ENCODE peak calls at places on chromosomes 5 and 9, in five cellular contexts. E is HCT116, M is K562, T is WTC11, F is H1. N is an unnamed sample.
A peak's percentile ranks its signal among the peaks of the same experiment; 100 is the strongest.

GRCh38 chr5:146965781-146966659 is 87.5 kb upstream of the PPP2R2B start:
- DNase-seq in E (peak; percentile 74), M (peak; percentile 63), T (peak; percentile 54), F (peak; percentile 75), N (peak; percentile 68)

GRCh38 chr5:154370119-154370518 is 75.7 kb upstream of the SAP30L start:
- DNase-seq in E (no peak), M (no peak), T (no peak), F (no peak), N (no peak)

GRCh38 chr5:146369691-146370090 is 31.1 kb downstream of the POU4F3 start:
- DNase-seq in E (no peak), M (no peak), T (no peak), F (no peak), N (no peak)

GRCh38 chr9:77177894-77178794 is 810 bp downstream of the VPS13A start:
- DNase-seq in E (no peak), M (peak; percentile 23), T (peak; percentile 38), F (peak; percentile 69), N (peak; percentile 69)

GRCh38 chr9:134230092-134230941 is 66.0 kb upstream of the RNU6ATAC start:
- DNase-seq in E (no peak), M (no peak), T (no peak), F (no peak), N (no peak)

GRCh38 chr9:71931166-71931565 is 19.7 kb downstream of the C9orf85 start:
- DNase-seq in E (no peak), M (no peak), T (no peak), F (no peak), N (no peak)

GRCh38 chr9:133894377-133895321 is 97.5 kb downstream of the VAV2 start:
- DNase-seq in E (no peak), M (no peak), T (no peak), F (peak; percentile 39), N (no peak)

GRCh38 chr5:176543428-176544182 is 5.5 kb upstream of the CDHR2 start:
- DNase-seq in E (no peak), M (peak; percentile 77), T (peak; percentile 76), F (peak; percentile 85), N (peak; percentile 85)

GRCh38 chr9:94126844-94127243 is 42.6 kb downstream of the PTPDC1 start:
- DNase-seq in E (no peak), M (no peak), T (no peak), F (no peak), N (no peak)

GRCh38 chr9:32431940-32432555 is 47.6 kb downstream of the ACO1 start:
- DNase-seq in E (peak; percentile 13), M (peak; percentile 40), T (peak; percentile 51), F (peak; percentile 52), N (peak; percentile 67)

GRCh38 chr5:132001647-132002561 is 9.6 kb downstream of the ACSL6 start:
- DNase-seq in E (peak; percentile 47), M (no peak), T (no peak), F (no peak), N (peak; percentile 31)

GRCh38 chr9:72204062-72204461 is 54.8 kb downstream of the GDA start:
- DNase-seq in E (no peak), M (no peak), T (no peak), F (no peak), N (no peak)

GRCh38 chr9:2018764-2019548 is 3.8 kb downstream of the SMARCA2 start:
- DNase-seq in E (no peak), M (no peak), T (no peak), F (no peak), N (no peak)

GRCh38 chr9:127448112-127448805 is 2.9 kb downstream of the RPL12 start:
- DNase-seq in E (no peak), M (no peak), T (no peak), F (no peak), N (peak; percentile 17)

GRCh38 chr9:127451681-127452480 is 571 bp downstream of the LRSAM1 start:
- DNase-seq in E (no peak), M (peak; percentile 82), T (peak; percentile 41), F (peak; percentile 75), N (peak; percentile 61)

GRCh38 chr9:127449332-127449966 is 1.8 kb downstream of the RPL12 start:
- DNase-seq in E (no peak), M (no peak), T (no peak), F (no peak), N (peak; percentile 16)

GRCh38 chr9:127450831-127451680 is at the start of the genes LRSAM1 and RPL12:
- DNase-seq in E (peak; percentile 88), M (peak; percentile 85), T (peak; percentile 98), F (peak; percentile 100), N (peak; percentile 93)

GRCh38 chr9:127450170-127450830 is 906 bp downstream of the RPL12 start:
- DNase-seq in E (no peak), M (no peak), T (no peak), F (no peak), N (peak; percentile 35)
- TF ChIP-seq MAX in E (no peak), M (no peak), T (no peak), F (no peak), N (no peak)

GRCh38 chr9:69945671-69946141 is 97.9 kb upstream of the MAMDC2 start:
- DNase-seq in E (no peak), M (no peak), T (no peak), F (no peak), N (peak; percentile 4)

GRCh38 chr9:69951411-69951810 is 92.2 kb upstream of the MAMDC2 start:
- DNase-seq in E (no peak), M (no peak), T (no peak), F (no peak), N (peak; percentile 7)

GRCh38 chr9:69946800-69947437 is 96.7 kb upstream of the MAMDC2 start:
- DNase-seq in E (peak; percentile 80), M (peak; percentile 7), T (no peak), F (no peak), N (peak; percentile 49)

DNA sequence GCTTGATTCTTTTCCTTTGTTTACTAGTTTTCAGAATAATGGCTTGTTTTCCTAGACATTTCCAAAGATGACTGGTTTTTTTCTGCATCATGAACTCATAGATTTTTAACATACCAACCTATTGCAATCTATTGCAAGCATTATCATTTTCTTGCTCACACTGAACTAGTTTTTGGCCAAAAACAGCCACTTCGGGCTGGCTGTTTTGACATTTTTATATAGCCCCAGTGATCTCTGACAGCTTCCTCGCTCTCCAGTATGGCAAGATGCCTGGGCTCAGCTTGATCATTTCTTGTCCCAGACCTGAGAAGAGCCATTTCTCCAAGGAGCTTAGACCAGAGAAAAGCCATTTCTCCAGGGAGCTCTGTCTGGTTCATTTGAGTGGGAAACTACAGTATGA is 94.3 kb upstream of the MAMDC2 start:
- DNase-seq in E (no peak), M (no peak), T (no peak), F (no peak), N (no peak)
- TF ChIP-seq MAX in E (no peak), M (no peak), T (no peak), F (no peak), N (no peak)

GRCh38 chr9:70053864-70054263 is 10.2 kb downstream of the MAMDC2 start:
- DNase-seq in E (peak; percentile 31), M (no peak), T (no peak), F (no peak), N (no peak)
- TF ChIP-seq MAX in E (no peak), M (no peak), T (no peak), F (no peak), N (no peak)

DNA sequence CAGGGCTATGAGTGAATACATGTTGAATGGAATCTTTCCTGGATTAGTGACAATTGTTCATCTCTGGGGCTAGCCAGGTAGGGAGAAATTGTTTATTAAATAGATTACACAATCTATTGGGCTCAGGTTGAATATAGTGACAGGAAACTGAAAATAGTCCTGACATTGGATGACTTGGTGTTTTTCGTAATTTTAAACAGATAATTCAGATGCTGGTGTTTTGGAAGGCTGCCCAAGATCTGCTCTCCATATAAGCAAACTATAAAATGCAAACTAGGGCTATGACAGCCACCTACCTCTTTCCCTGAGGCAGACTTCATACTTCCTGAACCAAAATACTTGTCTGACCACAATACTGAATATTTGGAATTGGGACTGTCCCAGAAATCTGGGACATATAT is 99.1 kb downstream of the ENC1 start:
- DNase-seq in E (no peak), M (no peak), T (no peak), F (no peak), N (no peak)
- TF ChIP-seq MAX in E (no peak), M (no peak), T (no peak), F (no peak), N (no peak)

GRCh38 chr5:126492939-126493338 is 69.7 kb downstream of the GRAMD2B start:
- DNase-seq in E (no peak), M (no peak), T (peak; percentile 23), F (no peak), N (peak; percentile 11)
- TF ChIP-seq MAX in E (no peak), M (no peak), T (no peak), F (no peak), N (no peak)

GRCh38 chr9:112241491-112241890 is 66.4 kb upstream of the SUSD1 start:
- DNase-seq in E (no peak), M (no peak), T (no peak), F (no peak), N (no peak)
- TF ChIP-seq MAX in E (no peak), M (no peak), T (no peak), F (no peak), N (no peak)

GRCh38 chr5:172276214-172276613 is 7.3 kb downstream of the UBTD2 start:
- DNase-seq in E (no peak), M (no peak), T (no peak), F (no peak), N (no peak)
- TF ChIP-seq MAX in E (no peak), M (no peak), T (no peak), F (no peak), N (no peak)

GRCh38 chr9:138063785-138064184 is 186.2 kb downstream of the CACNA1B start:
- DNase-seq in E (no peak), M (no peak), T (no peak), F (no peak), N (no peak)
- TF ChIP-seq MAX in E (no peak), M (no peak), T (no peak), F (no peak), N (no peak)

DNA sequence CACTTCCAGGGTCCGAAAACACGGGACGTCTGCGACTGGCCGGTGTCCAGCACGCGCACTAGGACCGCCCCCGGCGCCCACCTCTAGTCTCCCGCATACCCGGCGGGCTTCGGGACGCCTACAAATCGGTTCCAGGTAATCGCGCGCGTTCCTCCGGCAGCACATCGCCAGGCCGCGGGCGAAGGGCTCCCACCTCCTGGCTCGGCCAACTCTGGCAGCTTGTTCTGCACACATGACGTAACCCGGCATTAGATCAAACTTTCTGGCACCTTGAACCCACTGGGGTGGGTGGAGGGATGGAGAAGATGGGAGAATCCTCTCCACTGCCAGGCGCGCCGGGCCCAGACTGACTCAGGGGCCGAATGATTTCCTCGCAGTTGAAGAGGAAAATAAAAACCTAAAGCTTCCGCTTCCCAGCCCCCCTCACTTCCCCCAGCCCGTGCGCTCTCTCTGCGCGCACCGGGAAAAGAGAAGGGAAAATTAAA is 1.2 kb downstream of the EFNA5 start:
- DNase-seq in E (no peak), M (no peak), T (peak; percentile 64), F (peak; percentile 73), N (no peak)
- TF ChIP-seq MAX in E (no peak), M (no peak), T (no peak), F (peak; percentile 50), N (no peak)

N was measured in NB4.